ENCODE peak calls at places on chromosomes 4 and X, in eight cellular contexts. Q, S, J, H, Y, U, B and X are unnamed samples.

GRCh38 chrX:42739258-42739657 is 38.7 kb downstream of the PPP1R2C start:
- DNase-seq in J (no peak), H (no peak), Q (no peak), B (no peak), Y (no peak), U (no peak), S (no peak), X (no peak)

GRCh38 chr4:32030406-32030805 is 1310.2 kb downstream of the PCDH7 start:
- DNase-seq in Q (no peak), S (no peak), U (no peak), J (no peak), H (no peak), Y (no peak), B (no peak), X (no peak)

GRCh38 chr4:8906991-8907595 is 35.5 kb upstream of the HMX1 start:
- DNase-seq in B (no peak), Q (no peak), Y (no peak), J (no peak), H (no peak), U (no peak), S (peak), X (no peak)

GRCh38 chr4:25970241-25970675 is 56.2 kb downstream of the SMIM20 start:
- DNase-seq in Y (no peak), H (peak), Q (no peak), B (no peak), J (peak), U (peak), S (no peak), X (no peak)

GRCh38 chr4:74125072-74125471 is 26.1 kb upstream of the CXCL2 start:
- DNase-seq in B (no peak), H (no peak), Q (no peak), Y (no peak), U (no peak), J (no peak), S (no peak), X (no peak)

GRCh38 chr4:24683116-24683515 is 98.8 kb upstream of the DHX15 start:
- DNase-seq in U (no peak), J (no peak), S (no peak), Q (no peak), B (no peak), H (no peak), Y (no peak), X (peak)

GRCh38 chrX:138191998-138192397 is 519.5 kb downstream of the FGF13 start:
- DNase-seq in Y (no peak), B (no peak), J (no peak), S (no peak), H (no peak), U (peak), Q (no peak), X (no peak)

GRCh38 chr4:62543002-62543401 is 1342.9 kb downstream of the ADGRL3 start:
- DNase-seq in U (no peak), B (no peak), H (no peak), Y (no peak), S (no peak), Q (no peak), J (no peak), X (no peak)

GRCh38 chr4:3484057-3484973 is 21.2 kb downstream of the DOK7 start:
- DNase-seq in H (no peak), J (no peak), Y (no peak), S (no peak), Q (no peak), U (no peak), B (no peak), X (peak)

GRCh38 chr4:93829531-93830089 is 1.1 kb downstream of the ATOH1 start:
- DNase-seq in B (no peak), S (no peak), H (no peak), J (no peak), U (no peak), Y (no peak), Q (no peak), X (no peak)

GRCh38 chrX:42273387-42273786 is 350.0 kb upstream of the CASK start:
- DNase-seq in J (no peak), S (no peak), Y (no peak), U (no peak), H (no peak), B (no peak), Q (no peak), X (no peak)

GRCh38 chrX:55486736-55487135 is 2.9 kb downstream of the USP51 start:
- DNase-seq in Q (no peak), U (peak), H (no peak), Y (no peak), B (no peak), S (peak), J (no peak), X (no peak)

GRCh38 chr4:173448103-173448502 is 49.2 kb upstream of the SCRG1 start:
- DNase-seq in Y (peak), B (no peak), H (no peak), S (no peak), Q (no peak), U (peak), J (no peak), X (no peak)

GRCh38 chrX:19625612-19626011 is 110.3 kb upstream of the MAP3K15 start:
- DNase-seq in H (no peak), S (no peak), U (no peak), B (peak), Q (peak), J (no peak), Y (no peak), X (no peak)

GRCh38 chrX:51608071-51608470 is 10.6 kb downstream of the CENPVL3 start:
- DNase-seq in J (no peak), H (no peak), B (no peak), Y (no peak), S (no peak), U (no peak), Q (no peak), X (no peak)

GRCh38 chr4:10077101-10077491 is 39.5 kb downstream of the WDR1 start:
- DNase-seq in Q (no peak), S (no peak), B (no peak), U (no peak), H (no peak), J (no peak), Y (no peak), X (no peak)

GRCh38 chr4:25169446-25169845 is 9.2 kb upstream of the SEPSECS start:
- DNase-seq in B (no peak), H (no peak), J (no peak), Y (no peak), S (no peak), Q (no peak), U (no peak), X (no peak)

GRCh38 chr4:169906821-169907220 is 119.4 kb downstream of the MFAP3L start:
- DNase-seq in Q (no peak), S (no peak), H (no peak), Y (no peak), J (no peak), B (no peak), U (no peak), X (no peak)

GRCh38 chrX:15808254-15808653 is 18.0 kb downstream of the ZRSR2 start:
- DNase-seq in Y (no peak), Q (no peak), S (no peak), J (no peak), B (no peak), U (no peak), H (no peak), X (no peak)

GRCh38 chr4:17578482-17578891 is 1.5 kb downstream of the LAP3 start:
- DNase-seq in H (peak), B (no peak), U (no peak), Y (no peak), J (peak), Q (no peak), S (no peak), X (no peak)

GRCh38 chrX:12007881-12008280 is 130.4 kb upstream of the FRMPD4 start:
- DNase-seq in Q (no peak), B (no peak), H (no peak), Y (no peak), S (no peak), U (no peak), J (no peak), X (no peak)

GRCh38 chr4:5322321-5322720 is 271.0 kb downstream of the STK32B start:
- DNase-seq in Y (no peak), B (no peak), S (no peak), U (no peak), Q (no peak), J (no peak), H (no peak), X (no peak)

GRCh38 chr4:26787461-26788340 is 72.9 kb upstream of the STIM2 start:
- DNase-seq in H (no peak), J (no peak), B (no peak), Y (no peak), U (peak), Q (peak), S (no peak), X (peak)

GRCh38 chr4:5511791-5512190 is 196.6 kb downstream of the EVC2 start:
- DNase-seq in U (no peak), H (no peak), B (no peak), Q (no peak), S (no peak), J (no peak), Y (no peak), X (no peak)

GRCh38 chr4:15696866-15697265 is 6.0 kb upstream of the BST1 start:
- DNase-seq in U (no peak), Y (no peak), B (no peak), S (no peak), H (no peak), Q (no peak), J (no peak), X (no peak)

GRCh38 chr4:83905952-83906351 is 370.0 kb downstream of the GPAT3 start:
- DNase-seq in B (no peak), Q (no peak), J (no peak), Y (no peak), U (no peak), S (no peak), H (no peak), X (no peak)

GRCh38 chr4:45345551-45345950 is 619.2 kb upstream of the GNPDA2 start:
- DNase-seq in H (no peak), U (no peak), S (no peak), Y (no peak), B (no peak), J (no peak), Q (no peak), X (no peak)

GRCh38 chr4:53859305-53859704 is 205.1 kb downstream of the CHIC2 start:
- DNase-seq in J (no peak), S (no peak), Y (no peak), H (no peak), B (no peak), U (no peak), Q (no peak), X (no peak)

GRCh38 chr4:2790583-2791517 is 2.0 kb upstream of the SH3BP2 start:
- DNase-seq in J (no peak), S (peak), H (no peak), Q (no peak), U (no peak), Y (no peak), B (no peak), X (peak)

GRCh38 chrX:150238656-150239382 is 124.3 kb upstream of the MAMLD1 start:
- DNase-seq in S (no peak), Q (no peak), Y (no peak), B (no peak), U (no peak), H (no peak), J (no peak), X (no peak)

GRCh38 chr4:54779797-54780196 is 122.0 kb downstream of the KIT start:
- DNase-seq in Y (no peak), U (peak), B (no peak), J (no peak), Q (no peak), S (no peak), H (no peak), X (no peak)

GRCh38 chr4:70721747-70722146 is at the start of gene RUFY3:
- DNase-seq in B (no peak), H (no peak), Y (no peak), J (no peak), S (no peak), Q (no peak), U (peak), X (no peak)

GRCh38 chrX:46254623-46255022 is 290.6 kb downstream of the ZNF674 start:
- DNase-seq in Y (no peak), Q (no peak), U (no peak), J (no peak), S (no peak), B (no peak), H (no peak), X (no peak)